ENCODE peak calls at places on chromosomes 2 and 18, in five cellular contexts. O is mucosa of gallbladder; G is GM23338; S is H7; Q is activated CD4-positive, alpha-beta T cell treated with anti-CD3 and anti-CD28 coated beads, Interleukin-2, amount 50 U/mL, for 48 hours. J is an unnamed sample.

GRCh38 chr2:188292446-188293239 is 969 bp downstream of the GULP1 start:
- DNase-seq in O (peak; percentile 88), Q (no peak), S (peak; percentile 81), G (peak; percentile 90), J (peak; percentile 40)

GRCh38 chr2:171154348-171154747 is 6.3 kb downstream of the TLK1 start:
- DNase-seq in Q (no peak), O (no peak), G (no peak), S (no peak), J (no peak)

GRCh38 chr2:157784823-157785175 is 91.3 kb downstream of the ACVR1 start:
- DNase-seq in S (no peak), O (no peak), G (no peak), Q (no peak), J (no peak)

GRCh38 chr2:45342-46130 is 769 bp downstream of the FAM110C start:
- DNase-seq in G (peak; percentile 37), Q (no peak), O (no peak), S (peak; percentile 64), J (no peak)

GRCh38 chr2:137829251-137829650 is 135.0 kb upstream of the HNMT start:
- DNase-seq in O (no peak), S (no peak), G (no peak), Q (no peak), J (no peak)

GRCh38 chr2:45964226-45964841 is 312.9 kb downstream of the PRKCE start:
- DNase-seq in O (peak; percentile 93), S (no peak), Q (peak; percentile 16), G (no peak), J (no peak)

GRCh38 chr2:147165682-147166081 is 679.1 kb upstream of the ACVR2A start:
- DNase-seq in G (no peak), S (no peak), Q (no peak), O (no peak), J (no peak)

GRCh38 chr2:164061129-164061746 is 325.4 kb upstream of the FIGN start:
- DNase-seq in G (peak; percentile 88), Q (no peak), O (peak; percentile 45), S (peak; percentile 20), J (peak; percentile 42)

GRCh38 chr18:38047820-38048219 is 482.2 kb upstream of the CELF4 start:
- DNase-seq in Q (no peak), G (peak; percentile 32), O (no peak), S (peak; percentile 26), J (peak; percentile 16)